ENCODE peak calls at places on chromosomes 5 and 9, in nine cellular contexts. V is effector memory CD4-positive, alpha-beta T cell; B is CD4-positive, CD25-positive, alpha-beta regulatory T cell; R is mammary epithelial cell; T is uterus; J is GM23338; D is sigmoid colon; C is A673; G is ovary. Y is an unnamed sample.
A peak's percentile ranks its signal among the peaks of the same experiment; 100 is the strongest.

GRCh38 chr9:116491659-116492058 is 195.4 kb upstream of the TRIM32 start:
- DNase-seq in V (no peak), B (no peak), R (no peak), T (no peak), J (no peak), D (no peak), C (no peak), G (no peak), Y (no peak)

GRCh38 chr5:179265529-179266290 is 79.6 kb downstream of the ADAMTS2 start:
- DNase-seq in V (no peak), B (no peak), R (peak; percentile 9), T (peak; percentile 98), J (peak; percentile 52), D (peak; percentile 99), C (peak; percentile 74), G (peak; percentile 97), Y (peak; percentile 98)

GRCh38 chr9:37953775-37954437 is 50.0 kb upstream of the SLC25A51 start:
- DNase-seq in V (no peak), B (no peak), R (peak; percentile 99), T (peak; percentile 83), J (no peak), D (no peak), C (peak; percentile 40), G (peak; percentile 67), Y (peak; percentile 81)

GRCh38 chr9:128683340-128684064 is 5.5 kb upstream of the SET start:
- DNase-seq in V (no peak), B (no peak), R (peak; percentile 86), T (peak; percentile 50), J (peak; percentile 97), D (no peak), C (peak; percentile 75), G (peak; percentile 41), Y (peak; percentile 76)

GRCh38 chr5:10607666-10608442 is 44.0 kb downstream of the ANKRD33B start:
- DNase-seq in V (no peak), B (no peak), R (no peak), T (peak; percentile 51), J (peak; percentile 50), D (peak; percentile 80), C (no peak), G (no peak), Y (no peak)

GRCh38 chr5:118208031-118208453 is 780.3 kb downstream of the DTWD2 start:
- DNase-seq in V (no peak), B (no peak), R (no peak), T (no peak), J (no peak), D (no peak), C (no peak), G (no peak), Y (no peak)

GRCh38 chr5:142363619-142363963 is 38.8 kb upstream of the SPRY4 start:
- DNase-seq in V (no peak), B (no peak), R (no peak), T (no peak), J (no peak), D (peak; percentile 7), C (no peak), G (no peak), Y (no peak)

GRCh38 chr5:65624570-65625555 is at the start of the genes SHLD3 and TRAPPC13:
- DNase-seq in V (peak; percentile 78), B (peak; percentile 83), R (peak; percentile 84), T (peak; percentile 87), J (peak; percentile 95), D (peak; percentile 92), C (peak; percentile 93), G (peak; percentile 81), Y (peak; percentile 90)

GRCh38 chr9:129285382-129285781 is 107.3 kb upstream of the IER5L start:
- DNase-seq in V (no peak), B (no peak), R (no peak), T (no peak), J (no peak), D (peak; percentile 37), C (no peak), G (peak; percentile 3), Y (no peak)

GRCh38 chr9:109977521-109977920 is 197.5 kb downstream of the PALM2AKAP2 start:
- DNase-seq in V (no peak), B (no peak), R (no peak), T (no peak), J (no peak), D (no peak), C (no peak), G (no peak), Y (no peak)

GRCh38 chr5:174731214-174732039 is 7.0 kb downstream of the MSX2 start:
- DNase-seq in V (no peak), B (no peak), R (no peak), T (no peak), J (peak; percentile 58), D (no peak), C (no peak), G (no peak), Y (no peak)

GRCh38 chr5:13322769-13323168 is 621.7 kb downstream of the DNAH5 start:
- DNase-seq in V (no peak), B (no peak), R (no peak), T (no peak), J (no peak), D (no peak), C (no peak), G (no peak), Y (no peak)

GRCh38 chr9:35827486-35827885 is 1.0 kb downstream of the FAM221B start:
- DNase-seq in V (no peak), B (no peak), R (no peak), T (no peak), J (no peak), D (no peak), C (no peak), G (no peak), Y (no peak)

GRCh38 chr5:133969654-133970324 is 1.4 kb upstream of the C5orf15 start:
- DNase-seq in V (no peak), B (no peak), R (no peak), T (no peak), J (no peak), D (no peak), C (no peak), G (no peak), Y (no peak)

GRCh38 chr9:112226091-112226490 is 51.0 kb upstream of the SUSD1 start:
- DNase-seq in V (no peak), B (no peak), R (no peak), T (no peak), J (no peak), D (no peak), C (peak; percentile 52), G (no peak), Y (no peak)
- H3K36me3 ChIP-seq in V (peaks cover 47% of the 10 kb centered on the region), B (peaks cover 76% of the 10 kb centered on the region), R (peaks cover 31% of the 10 kb centered on the region), T (no peaks in the 10 kb centered on the region), J (peaks cover 8% of the 10 kb centered on the region), D (peaks cover 22% of the 10 kb centered on the region), C (peaks cover 24% of the 10 kb centered on the region), G (no peaks in the 10 kb centered on the region), Y (peaks cover 2% of the 10 kb centered on the region)

DNA sequence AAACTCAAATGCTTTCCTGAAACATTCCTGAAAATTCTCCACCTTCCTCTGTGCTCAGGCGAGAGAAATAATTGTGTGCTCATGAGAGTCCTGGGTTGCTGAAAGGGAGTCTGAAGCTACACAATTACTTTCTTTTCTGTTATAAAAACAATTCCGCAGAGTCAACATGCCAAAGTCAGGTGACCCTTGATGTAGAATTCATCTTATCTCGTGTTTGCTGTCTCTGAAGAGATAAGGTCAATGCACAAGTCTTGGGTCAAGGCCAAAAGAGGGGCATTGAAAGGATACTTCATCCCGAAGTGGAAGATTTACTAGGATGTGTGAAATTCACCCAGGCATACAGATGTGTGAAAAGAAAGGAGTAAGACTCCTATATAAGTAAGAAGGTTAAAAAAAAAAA is 493.5 kb downstream of the SEMA5A start:
- DNase-seq in V (no peak), B (no peak), R (no peak), T (no peak), J (no peak), D (no peak), C (no peak), G (no peak), Y (no peak)
- H3K4me3 ChIP-seq in V (no peak overlapping the region), B (no peak overlapping the region), R (no peak overlapping the region), T (no peak overlapping the region), J (no peak overlapping the region), D (no peak overlapping the region), C (no peak overlapping the region), G (no peak overlapping the region), Y (no peak overlapping the region)

GRCh38 chr9:123832176-123832575 is 97.8 kb downstream of the DENND1A start:
- DNase-seq in V (no peak), B (no peak), R (no peak), T (no peak), J (no peak), D (no peak), C (no peak), G (no peak), Y (no peak)
- H3K36me3 ChIP-seq in V (no peaks in the 10 kb centered on the region), B (no peaks in the 10 kb centered on the region), R (no peaks in the 10 kb centered on the region), T (no peaks in the 10 kb centered on the region), J (no peaks in the 10 kb centered on the region), D (no peaks in the 10 kb centered on the region), C (no peaks in the 10 kb centered on the region), G (no peaks in the 10 kb centered on the region), Y (no peaks in the 10 kb centered on the region)

DNA sequence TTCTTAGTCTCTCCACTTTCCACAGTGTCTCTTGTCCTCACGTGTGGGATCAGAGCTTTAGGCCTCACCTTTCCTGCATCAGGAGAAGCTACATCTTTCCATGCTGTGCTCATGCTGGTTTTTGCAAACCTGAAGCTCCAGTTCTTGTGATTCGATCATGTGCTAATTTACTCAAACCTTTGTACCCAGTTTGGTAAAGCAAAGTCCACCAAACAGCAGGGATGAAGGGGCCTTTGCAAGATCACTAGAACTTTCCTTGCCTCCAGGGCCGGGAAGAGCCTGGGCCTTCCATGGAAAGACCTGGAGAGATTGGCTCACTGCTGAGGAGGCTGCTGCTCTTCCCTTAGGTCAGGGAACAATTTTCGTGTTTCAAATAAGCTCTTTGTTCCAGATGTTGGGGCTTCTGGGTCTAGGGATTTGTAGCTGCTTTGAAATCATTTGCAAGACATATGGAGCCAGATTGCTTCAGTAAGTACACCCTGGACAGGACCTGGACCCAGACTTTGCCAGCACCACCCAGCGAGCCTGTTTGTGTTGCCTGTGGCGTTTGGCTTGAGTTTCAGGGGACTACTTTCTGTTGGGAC is 18.7 kb upstream of the SPATA31E1 start:
- DNase-seq in V (no peak), B (no peak), R (no peak), T (no peak), J (no peak), D (no peak), C (no peak), G (no peak), Y (no peak)
- H3K4me3 ChIP-seq in V (no peak overlapping the region), B (no peak overlapping the region), R (no peak overlapping the region), T (no peak overlapping the region), J (no peak overlapping the region), D (no peak overlapping the region), C (no peak overlapping the region), G (no peak overlapping the region), Y (no peak overlapping the region)

DNA sequence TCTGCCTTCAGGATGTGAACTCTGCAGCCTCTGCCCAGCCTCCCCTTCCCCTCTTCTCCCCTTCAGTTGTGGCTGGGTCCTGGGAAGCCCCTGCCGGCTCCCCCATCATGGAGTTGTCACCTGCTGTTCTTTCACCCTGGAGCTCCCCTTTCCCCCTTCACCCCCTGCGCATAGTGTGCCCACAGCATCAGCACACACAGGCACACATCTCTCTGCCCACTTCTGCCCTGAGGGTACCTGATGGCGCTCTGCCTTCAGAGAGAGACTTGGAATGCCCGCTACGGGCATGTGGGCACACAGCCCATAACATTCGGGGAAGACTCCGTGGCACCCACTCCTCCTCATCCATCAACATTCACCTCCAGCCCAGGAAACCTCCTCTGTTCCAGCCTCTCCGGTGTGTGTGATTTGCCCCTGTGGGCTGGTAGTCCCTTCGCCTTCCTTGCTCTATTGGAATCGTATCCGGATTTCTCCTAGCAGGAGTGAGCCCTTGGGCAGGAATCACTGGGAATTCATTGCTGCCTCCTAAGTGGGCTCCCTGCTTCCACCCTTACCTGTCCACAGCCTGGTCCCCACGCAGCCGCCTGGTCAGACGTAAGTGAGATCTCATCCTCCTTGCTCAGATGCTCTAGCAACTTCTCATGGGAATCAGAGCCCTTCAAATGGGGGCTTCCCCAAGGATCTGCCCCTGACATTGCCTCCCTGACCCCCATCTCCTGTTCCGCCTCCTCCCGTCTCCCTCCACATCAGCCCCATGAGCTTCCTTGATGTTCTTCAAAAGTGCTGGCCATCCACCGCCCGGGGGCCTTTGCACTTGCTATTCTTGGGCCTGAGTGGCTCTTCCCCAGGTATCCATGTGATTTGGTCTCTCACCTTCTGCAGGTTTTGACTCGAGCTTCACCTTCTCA is 61.5 kb upstream of the CTSL start:
- DNase-seq in V (no peak), B (no peak), R (no peak), T (no peak), J (no peak), D (no peak), C (no peak), G (no peak), Y (no peak)
- H3K36me3 ChIP-seq in V (no peaks in the 10 kb centered on the region), B (no peaks in the 10 kb centered on the region), R (no peaks in the 10 kb centered on the region), T (no peaks in the 10 kb centered on the region), J (peaks cover 42% of the 10 kb centered on the region), D (no peaks in the 10 kb centered on the region), C (peaks cover 100% of the 10 kb centered on the region), G (no peaks in the 10 kb centered on the region), Y (no peaks in the 10 kb centered on the region)